ENCODE peak calls at places on chromosomes 12 and 14, in five cellular contexts. W is HCT116, F is K562, Q is H1, J is GM12878. Y is an unnamed sample. For H3K4me1, the result is how much of the 10 kb centered on the place peaks cover.

GRCh38 chr12:13937735-13938134 is 43.7 kb downstream of the GRIN2B start:
- DNase-seq in W (no peak), F (no peak), Q (no peak), J (no peak), Y (no peak)

GRCh38 chr12:61667676-61668075 is 592.5 kb upstream of the USP15 start:
- DNase-seq in W (no peak), F (no peak), Q (no peak), J (no peak), Y (no peak)

GRCh38 chr12:132100306-132101065 is 43.6 kb downstream of the DDX51 start:
- DNase-seq in W (no peak), F (no peak), Q (no peak), J (no peak), Y (no peak)

GRCh38 chr12:25491396-25491948 is 61.6 kb downstream of the LMNTD1 start:
- DNase-seq in W (no peak), F (no peak), Q (no peak), J (no peak), Y (peak)

GRCh38 chr14:75301666-75302325 is 23.2 kb downstream of the FOS start:
- DNase-seq in W (no peak), F (peak), Q (no peak), J (no peak), Y (no peak)

GRCh38 chr12:62689042-62689839 is 222.6 kb downstream of the MON2 start:
- DNase-seq in W (no peak), F (no peak), Q (no peak), J (no peak), Y (no peak)

GRCh38 chr12:14567311-14568195 is at the start of gene PLBD1:
- DNase-seq in W (no peak), F (peak), Q (peak), J (no peak), Y (peak)

GRCh38 chr14:69657961-69658360 is 46.6 kb downstream of the SUSD6 start:
- DNase-seq in W (no peak), F (peak), Q (no peak), J (no peak), Y (no peak)

GRCh38 chr12:63362801-63363200 is 211.8 kb upstream of the AVPR1A start:
- DNase-seq in W (no peak), F (no peak), Q (no peak), J (no peak), Y (no peak)

GRCh38 chr12:132270969-132271754 is 58.2 kb downstream of the GALNT9 start:
- DNase-seq in W (no peak), F (no peak), Q (no peak), J (no peak), Y (no peak)

GRCh38 chr12:124655317-124656213 is 88.2 kb upstream of the NCOR2 start:
- DNase-seq in W (no peak), F (no peak), Q (peak), J (no peak), Y (peak)

GRCh38 chr14:93868165-93868564 is 59.0 kb upstream of the FAM181A start:
- DNase-seq in W (no peak), F (no peak), Q (no peak), J (no peak), Y (no peak)

GRCh38 chr12:2111816-2112215 is 59.0 kb downstream of the CACNA1C start:
- DNase-seq in W (no peak), F (no peak), Q (no peak), J (no peak), Y (no peak)

GRCh38 chr14:21398901-21399300 is 15.1 kb upstream of the SUPT16H start:
- DNase-seq in W (no peak), F (no peak), Q (no peak), J (no peak), Y (no peak)

GRCh38 chr12:49038291-49038955 is 19.8 kb upstream of the PRKAG1 start:
- DNase-seq in W (no peak), F (no peak), Q (no peak), J (no peak), Y (no peak)

GRCh38 chr12:65602579-65603295 is 221.5 kb upstream of the HMGA2 start:
- DNase-seq in W (peak), F (peak), Q (peak), J (no peak), Y (peak)

GRCh38 chr12:53798575-53798974 is 46.8 kb upstream of the CISTR start:
- DNase-seq in W (peak), F (no peak), Q (no peak), J (no peak), Y (no peak)

GRCh38 chr14:95185452-95186392 is 28.4 kb upstream of the DICER1 start:
- DNase-seq in W (no peak), F (peak), Q (no peak), J (no peak), Y (no peak)

GRCh38 chr12:69619050-69619449 is 8.3 kb upstream of the LRRC10 start:
- DNase-seq in W (no peak), F (no peak), Q (no peak), J (no peak), Y (no peak)

GRCh38 chr14:51242545-51243490 is 2.8 kb downstream of the TMX1 start:
- DNase-seq in W (no peak), F (no peak), Q (no peak), J (no peak), Y (no peak)

GRCh38 chr14:101134851-101135486 is 231.4 kb upstream of the RTL1 start:
- DNase-seq in W (no peak), F (no peak), Q (no peak), J (no peak), Y (no peak)

GRCh38 chr12:102833687-102834435 is 83.2 kb downstream of the PAH start:
- DNase-seq in W (no peak), F (no peak), Q (peak), J (no peak), Y (peak)

GRCh38 chr14:43418314-43418713 is 1088.8 kb downstream of the FSCB start:
- DNase-seq in W (no peak), F (no peak), Q (no peak), J (no peak), Y (no peak)

GRCh38 chr14:38297681-38298080 is 41.8 kb upstream of the CLEC14A start:
- DNase-seq in W (no peak), F (no peak), Q (no peak), J (no peak), Y (no peak)

GRCh38 chr12:53060721-53061276 is 10.9 kb downstream of the TNS2 start:
- DNase-seq in W (no peak), F (no peak), Q (no peak), J (no peak), Y (no peak)

GRCh38 chr12:34151019-34151418 is 128.7 kb downstream of the ALG10 start:
- DNase-seq in W (no peak), F (no peak), Q (no peak), J (no peak), Y (no peak)

GRCh38 chr12:32549675-32550079 is 129.4 kb upstream of the DNM1L start:
- DNase-seq in W (no peak), F (no peak), Q (peak), J (no peak), Y (no peak)
- H3K4me1 ChIP-seq in W (under half), F (under half), Q (under half), J (under half), Y (under half)

DNA sequence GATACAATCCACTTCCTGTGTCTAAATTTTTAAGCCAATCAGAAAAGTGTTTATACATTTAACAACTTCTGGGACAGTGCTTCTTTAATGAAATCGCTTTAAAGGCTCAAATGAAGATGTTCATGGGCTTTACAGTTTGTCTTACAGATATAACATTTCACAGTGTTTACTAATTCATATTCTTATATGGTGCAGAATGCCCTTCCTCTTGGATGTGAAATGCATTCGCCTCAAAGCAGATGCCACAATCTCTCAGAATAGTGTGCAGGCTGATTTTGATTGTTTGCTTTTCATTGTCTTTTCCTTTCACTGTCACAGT is 200.1 kb upstream of the FOXN3 start:
- DNase-seq in W (no peak), F (no peak), Q (no peak), J (no peak), Y (no peak)
- TF ChIP-seq YY1 in W (no peak), F (no peak), Q (no peak), J (no peak), Y (no peak)

DNA sequence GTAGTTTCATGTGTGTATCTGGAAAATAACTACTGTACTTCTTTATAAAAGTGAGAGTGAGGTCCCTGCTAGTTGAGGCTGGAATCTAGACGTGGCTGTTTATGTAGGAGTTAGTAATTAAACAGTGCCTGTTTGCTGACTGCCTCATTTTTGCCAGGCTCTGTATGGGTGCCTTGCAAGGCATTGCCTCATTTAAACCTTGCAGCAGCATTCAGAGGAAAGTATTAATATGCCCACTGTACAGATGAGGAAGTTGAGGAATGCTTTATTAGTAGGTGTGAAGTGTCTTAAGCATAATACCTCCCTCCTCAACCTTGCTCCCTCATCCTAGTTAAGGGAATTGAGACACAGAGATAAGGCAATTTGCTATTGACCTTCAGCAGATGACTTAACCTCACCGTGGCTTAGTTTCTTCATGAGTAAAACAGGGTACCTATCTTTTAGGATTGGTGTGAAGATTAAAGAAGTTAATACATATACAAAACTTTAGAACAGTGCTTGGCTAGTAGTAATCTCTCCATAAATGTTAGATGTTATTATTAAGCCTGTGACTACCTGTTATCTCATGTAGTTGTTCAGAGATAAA is 28.7 kb downstream of the PPM1A start:
- DNase-seq in W (no peak), F (no peak), Q (no peak), J (no peak), Y (no peak)
- H3K4me1 ChIP-seq in W (under half), F (under half), Q (under half), J (under half), Y (under half)

GRCh38 chr14:65927871-65928270 is 515.3 kb downstream of the FUT8 start:
- DNase-seq in W (no peak), F (peak), Q (no peak), J (no peak), Y (no peak)
- TF ChIP-seq YY1 in W (no peak), F (no peak), Q (no peak), J (no peak), Y (no peak)

GRCh38 chr12:120242275-120242799 is 23.2 kb downstream of the PXN start:
- DNase-seq in W (no peak), F (peak), Q (no peak), J (no peak), Y (no peak)

GRCh38 chr12:120239776-120240494 is 25.6 kb downstream of the PXN start:
- DNase-seq in W (no peak), F (no peak), Q (no peak), J (no peak), Y (no peak)

GRCh38 chr12:120240495-120240833 is 25.1 kb downstream of the PXN start:
- DNase-seq in W (no peak), F (no peak), Q (no peak), J (no peak), Y (no peak)

GRCh38 chr12:120242971-120243699 is 22.4 kb downstream of the PXN start:
- DNase-seq in W (no peak), F (no peak), Q (no peak), J (no peak), Y (no peak)

DNA sequence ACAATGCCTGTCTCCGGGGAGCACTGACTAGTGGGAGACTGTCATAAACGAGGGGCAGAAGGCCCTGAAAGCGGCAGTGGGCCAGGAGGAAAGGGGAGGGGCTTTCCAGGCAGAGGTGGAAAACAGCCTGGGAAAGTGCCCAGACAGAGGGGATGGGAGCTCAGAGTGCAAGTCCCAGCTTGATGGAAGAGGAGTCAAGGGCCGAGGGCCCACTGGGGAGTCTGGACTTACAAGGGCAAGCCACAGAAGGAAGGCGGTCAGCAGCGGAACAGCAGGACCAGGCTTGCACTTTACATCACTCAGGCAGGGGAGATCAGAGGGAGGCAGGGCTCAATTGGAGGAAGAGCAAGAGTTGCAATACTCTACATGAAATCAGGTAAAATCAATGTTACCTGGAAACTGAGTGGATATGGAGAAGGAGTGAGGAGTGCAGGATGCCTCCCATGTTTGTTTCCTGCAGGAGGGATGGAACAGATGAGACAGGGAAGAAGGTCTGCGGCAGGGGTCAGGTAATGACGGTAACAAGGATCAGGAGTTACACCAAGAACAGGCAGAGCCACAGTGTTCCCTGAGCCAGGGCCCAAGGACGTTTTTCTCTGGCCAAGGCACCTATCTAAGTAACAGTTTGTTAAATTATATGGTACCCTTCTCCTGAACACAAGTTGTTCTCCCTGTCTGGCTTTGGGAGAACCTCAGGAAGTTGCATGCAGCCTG is 23.8 kb downstream of the PXN start:
- DNase-seq in W (no peak), F (no peak), Q (no peak), J (no peak), Y (no peak)
- H3K4me1 ChIP-seq in W (half or more), F (under half), Q (under half), J (under half), Y (under half)

GRCh38 chr14:22465201-22465835 is 123.7 kb downstream of the DAD1 start:
- DNase-seq in W (no peak), F (no peak), Q (no peak), J (no peak), Y (no peak)
- TF ChIP-seq YY1 in W (no peak), F (no peak), Q (no peak), J (no peak), Y (no peak)

GRCh38 chr12:46223047-46223446 is 45.8 kb downstream of the SLC38A1 start:
- DNase-seq in W (no peak), F (no peak), Q (no peak), J (no peak), Y (no peak)
- H3K4me1 ChIP-seq in W (under half), F (under half), Q (under half), J (under half), Y (under half)

GRCh38 chr12:80778005-80778541 is 61.4 kb downstream of the MYF5 start:
- DNase-seq in W (peak), F (no peak), Q (no peak), J (peak), Y (no peak)
- TF ChIP-seq YY1 in W (no peak), F (no peak), Q (no peak), J (peak), Y (no peak)

GRCh38 chr12:116710367-116710766 is 27.5 kb downstream of the SPRING1 start:
- DNase-seq in W (no peak), F (no peak), Q (no peak), J (no peak), Y (no peak)
- H3K4me1 ChIP-seq in W (under half), F (under half), Q (under half), J (under half), Y (under half)

GRCh38 chr14:105475916-105476845 is 1.6 kb downstream of the CRIP2 start:
- DNase-seq in W (no peak), F (no peak), Q (no peak), J (no peak), Y (no peak)
- TF ChIP-seq YY1 in W (no peak), F (no peak), Q (no peak), J (no peak), Y (no peak)